ENCODE peak calls at places on chromosomes 7 and 10, in five cellular contexts. H is ascending aorta, P is OCI-LY7, S is kidney, U is BJ. T is an unnamed sample.

GRCh38 chr7:106082087-106082854 is 29.8 kb downstream of the SYPL1 start:
- DNase-seq in H (no peak), P (no peak), S (no peak), U (no peak), T (no peak)

GRCh38 chr10:24652381-24652957 is 71.2 kb downstream of the ARHGAP21 start:
- DNase-seq in H (no peak), P (no peak), S (no peak), U (no peak), T (no peak)

GRCh38 chr10:48801026-48801425 is 116.4 kb downstream of the WDFY4 start:
- DNase-seq in H (no peak), P (no peak), S (no peak), U (peak), T (no peak)

GRCh38 chr7:92158660-92159575 is 20.0 kb downstream of the LRRD1 start:
- DNase-seq in H (no peak), P (no peak), S (no peak), U (peak), T (peak)

GRCh38 chr7:25945608-25946007 is 206.4 kb upstream of the NFE2L3 start:
- DNase-seq in H (no peak), P (no peak), S (no peak), U (no peak), T (no peak)

GRCh38 chr10:1612910-1613309 is 124.4 kb downstream of the ADARB2 start:
- DNase-seq in H (no peak), P (no peak), S (no peak), U (no peak), T (no peak)

GRCh38 chr10:117178190-117178589 is 19.1 kb upstream of the KCNK18 start:
- DNase-seq in H (no peak), P (no peak), S (no peak), U (no peak), T (no peak)

GRCh38 chr10:102113261-102113955 is 6.8 kb downstream of the LDB1 start:
- DNase-seq in H (no peak), P (no peak), S (no peak), U (no peak), T (no peak)

GRCh38 chr10:77873558-77874380 is 52.8 kb downstream of the DLG5 start:
- DNase-seq in H (no peak), P (peak), S (peak), U (peak), T (peak)

GRCh38 chr7:136245327-136246004 is 268.3 kb upstream of the MTPN start:
- DNase-seq in H (no peak), P (no peak), S (no peak), U (no peak), T (no peak)

GRCh38 chr7:69630292-69630691 is 32.0 kb downstream of the AUTS2 start:
- DNase-seq in H (no peak), P (no peak), S (no peak), U (peak), T (peak)

GRCh38 chr7:36272567-36273269 is 116.9 kb upstream of the ANLN start:
- DNase-seq in H (no peak), P (no peak), S (no peak), U (no peak), T (no peak)

GRCh38 chr7:152054377-152055230 is 29.1 kb downstream of the GALNT11 start:
- DNase-seq in H (no peak), P (no peak), S (no peak), U (peak), T (peak)

GRCh38 chr7:124388751-124389150 is 355.9 kb upstream of the TMEM229A start:
- DNase-seq in H (no peak), P (no peak), S (no peak), U (no peak), T (no peak)

GRCh38 chr10:22437620-22438588 is 92.6 kb downstream of the SPAG6 start:
- DNase-seq in H (no peak), P (no peak), S (no peak), U (no peak), T (peak)

GRCh38 chr10:61761825-61762217 is 99.1 kb downstream of the CABCOCO1 start:
- DNase-seq in H (no peak), P (no peak), S (no peak), U (no peak), T (no peak)

GRCh38 chr10:87966454-87966853 is 103.0 kb downstream of the PTEN start:
- DNase-seq in H (no peak), P (no peak), S (no peak), U (no peak), T (no peak)

GRCh38 chr7:1024331-1024761 is 20.0 kb upstream of the GPR146 start:
- DNase-seq in H (no peak), P (peak), S (peak), U (no peak), T (no peak)

GRCh38 chr7:148807451-148807850 is 76.6 kb downstream of the EZH2 start:
- DNase-seq in H (no peak), P (no peak), S (no peak), U (no peak), T (no peak)

GRCh38 chr10:13593560-13593959 is 6.8 kb downstream of the PRPF18 start:
- DNase-seq in H (no peak), P (no peak), S (no peak), U (peak), T (peak)

GRCh38 chr10:7942859-7943258 is 111.6 kb upstream of the GATA3 start:
- DNase-seq in H (no peak), P (no peak), S (no peak), U (no peak), T (no peak)

GRCh38 chr7:96241834-96242233 is 80.1 kb downstream of the SLC25A13 start:
- DNase-seq in H (no peak), P (no peak), S (no peak), U (no peak), T (no peak)

GRCh38 chr10:22554481-22555182 is 159.7 kb downstream of the PIP4K2A start:
- DNase-seq in H (peak), P (no peak), S (peak), U (peak), T (peak)

GRCh38 chr10:121792198-121792597 is 135.6 kb downstream of the ATE1 start:
- DNase-seq in H (no peak), P (no peak), S (no peak), U (no peak), T (no peak)

GRCh38 chr7:29839302-29839701 is 33.0 kb downstream of the WIPF3 start:
- DNase-seq in H (no peak), P (no peak), S (no peak), U (peak), T (peak)
- TF ChIP-seq CTCF in H (no peak), P (no peak), S (no peak), U (no peak), T (no peak)

DNA sequence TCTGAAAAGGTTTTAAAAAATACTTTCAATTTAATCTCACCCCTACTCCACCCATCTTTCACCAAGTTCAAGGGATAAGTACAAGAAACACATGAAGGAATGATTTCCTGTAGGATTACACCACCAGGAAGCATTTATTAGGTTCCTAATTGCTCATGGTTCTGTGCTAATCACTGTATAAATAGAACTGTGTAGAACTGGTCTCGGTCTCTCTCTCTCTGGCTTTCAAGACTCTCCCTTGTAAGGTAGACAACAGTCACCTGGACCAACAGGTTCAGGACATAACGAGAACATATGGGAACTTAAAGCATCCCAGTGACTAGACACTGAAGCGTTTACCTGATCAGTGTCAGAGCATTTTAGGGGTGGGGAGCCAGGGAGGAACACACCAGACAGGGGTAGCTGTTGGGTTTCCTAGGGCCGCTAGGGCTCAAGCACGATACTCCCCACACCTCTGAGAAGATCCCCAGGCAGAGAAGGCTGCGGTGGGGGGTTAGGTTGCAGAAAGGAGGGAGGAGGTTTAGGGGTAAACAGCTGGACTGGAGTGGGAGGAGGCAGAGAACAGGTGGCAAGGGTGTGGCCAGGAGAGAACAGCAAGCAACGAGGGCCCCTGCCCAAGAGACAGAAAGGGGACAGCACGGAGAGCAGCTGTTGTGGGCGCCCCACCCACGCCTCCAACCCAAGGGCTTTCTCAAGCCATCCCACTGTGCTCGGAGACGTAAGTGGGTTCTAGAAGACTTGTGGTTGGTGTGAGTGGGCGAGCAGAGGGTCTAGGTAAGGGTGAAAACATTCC is 52.5 kb upstream of the USP6NL start:
- DNase-seq in H (no peak), P (peak), S (no peak), U (no peak), T (no peak)
- H3K4me3 ChIP-seq in H (no peak), P (peak), S (no peak), U (no peak), T (no peak)

DNA sequence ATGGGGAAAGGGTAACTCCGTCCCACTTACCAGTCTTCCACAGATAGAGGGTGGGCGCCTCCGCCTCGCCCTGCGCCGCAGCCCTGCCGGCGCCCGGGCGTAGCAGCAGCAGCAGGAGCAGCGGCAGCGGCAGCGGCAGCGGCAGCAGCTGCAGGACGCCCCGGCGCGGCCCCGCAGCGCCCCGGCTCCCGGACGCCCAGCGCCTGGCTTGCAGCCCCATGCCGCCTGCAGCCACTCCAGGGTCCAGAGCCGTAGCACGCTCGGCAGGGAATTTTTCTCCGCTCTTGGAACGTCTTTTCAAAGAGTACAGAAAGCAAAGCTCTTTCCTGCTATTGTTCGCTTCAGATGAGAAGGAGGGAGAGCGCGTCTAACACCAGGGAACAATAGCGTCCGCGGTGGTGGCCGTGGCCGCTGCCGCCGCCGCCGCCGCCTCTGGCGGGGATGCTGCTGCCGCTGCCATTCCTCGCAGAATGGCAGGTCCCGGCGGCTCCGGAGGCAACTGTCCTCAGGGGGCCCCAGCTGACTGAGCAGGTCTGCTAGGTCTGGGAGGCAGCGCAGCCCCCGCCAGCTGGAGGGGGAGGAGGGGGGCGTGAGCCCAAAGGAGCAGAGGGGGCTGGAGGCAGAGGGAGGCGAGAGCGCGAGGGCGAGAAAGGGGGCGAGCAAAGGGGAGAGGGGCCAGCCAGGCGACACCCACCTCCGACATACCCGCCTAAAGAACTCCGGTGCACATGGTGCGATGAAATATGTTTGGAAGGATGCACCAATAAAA is at the start of gene THSD7A:
- DNase-seq in H (no peak), P (no peak), S (peak), U (no peak), T (peak)
- TF ChIP-seq CTCF in H (no peak), P (no peak), S (peak), U (peak), T (no peak)

GRCh38 chr10:88995156-88995876 is 4.7 kb downstream of the FAS start:
- DNase-seq in H (no peak), P (no peak), S (peak), U (no peak), T (no peak)

GRCh38 chr10:88994034-88994433 is 3.4 kb downstream of the FAS start:
- DNase-seq in H (no peak), P (no peak), S (no peak), U (no peak), T (peak)

GRCh38 chr10:88992945-88993537 is 2.4 kb downstream of the FAS start:
- DNase-seq in H (no peak), P (no peak), S (no peak), U (no peak), T (peak)

GRCh38 chr10:88999629-89000028 is 9.0 kb downstream of the FAS start:
- DNase-seq in H (no peak), P (no peak), S (no peak), U (peak), T (no peak)

DNA sequence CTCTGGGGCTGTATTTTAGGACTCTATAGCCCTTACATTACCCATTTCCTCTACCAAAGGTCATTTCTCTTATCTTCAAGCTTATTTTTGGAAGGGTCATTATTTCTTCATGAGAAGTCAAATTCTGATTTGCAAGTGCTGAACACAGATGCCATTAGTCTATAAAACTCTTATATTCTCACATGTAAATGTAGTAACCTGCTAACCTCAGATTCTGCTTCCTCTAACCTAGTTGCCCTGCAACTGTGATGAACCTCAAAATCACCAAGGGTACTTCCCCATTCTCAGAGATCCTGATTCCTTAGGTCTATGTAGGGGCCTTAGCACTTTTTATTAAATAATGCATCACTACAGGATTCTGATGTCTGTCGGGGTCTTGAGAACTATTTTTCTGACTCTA is 6.3 kb downstream of the FAS start:
- DNase-seq in H (no peak), P (peak), S (no peak), U (no peak), T (no peak)
- H3K4me3 ChIP-seq in H (no peak), P (peak), S (no peak), U (no peak), T (no peak)

GRCh38 chr10:45470098-45471012 is 96.3 kb downstream of the ALOX5 start:
- DNase-seq in H (no peak), P (peak), S (no peak), U (peak), T (no peak)
- TF ChIP-seq CTCF in H (no peak), P (no peak), S (no peak), U (no peak), T (no peak)